ENCODE peak calls at places on chromosomes 11 and 22, in eight cellular contexts. O is GM10248, H is Calu3, C is neural crest cell, K is MM.1S, T is IMR-90, F is ovary, U is natural killer cell. Q is an unnamed sample.

GRCh38 chr11:106087815-106088435 is 10.5 kb downstream of the AASDHPPT start:
- DNase-seq in H (peak), U (peak), T (peak), K (peak), O (no peak), F (peak), C (peak), Q (peak)

GRCh38 chr22:46457502-46458488 is 79.6 kb downstream of the CELSR1 start:
- DNase-seq in C (peak), F (no peak), O (no peak), U (no peak), H (no peak), K (no peak), T (peak), Q (no peak)

GRCh38 chr22:42303304-42304020 is 33.0 kb upstream of the TCF20 start:
- DNase-seq in C (no peak), T (no peak), F (no peak), K (no peak), H (no peak), U (no peak), O (no peak), Q (no peak)

GRCh38 chr11:48055292-48056132 is 75.2 kb downstream of the PTPRJ start:
- DNase-seq in U (peak), T (peak), K (no peak), O (no peak), C (no peak), H (peak), F (no peak), Q (no peak)

GRCh38 chr11:84800755-84801346 is 826.3 kb downstream of the DLG2 start:
- DNase-seq in H (peak), F (no peak), K (no peak), U (no peak), C (no peak), O (no peak), T (peak), Q (no peak)

GRCh38 chr11:67646535-67647336 is 3.8 kb downstream of the ACY3 start:
- DNase-seq in F (no peak), C (no peak), K (peak), U (no peak), T (no peak), H (peak), O (no peak), Q (no peak)

GRCh38 chr11:114163830-114164401 is 104.4 kb downstream of the ZBTB16 start:
- DNase-seq in H (no peak), K (no peak), U (no peak), F (no peak), C (no peak), T (no peak), O (no peak), Q (no peak)

GRCh38 chr22:50243704-50244419 is 961 bp downstream of the TUBGCP6 start:
- DNase-seq in H (no peak), O (no peak), C (no peak), K (no peak), F (peak), T (peak), U (no peak), Q (no peak)

GRCh38 chr11:6353367-6353987 is 33.2 kb upstream of the CAVIN3 start:
- DNase-seq in K (peak), C (peak), U (peak), H (peak), F (peak), T (peak), O (peak), Q (peak)

GRCh38 chr11:110478410-110478809 is 48.7 kb downstream of the FDX1 start:
- DNase-seq in T (no peak), C (peak), U (no peak), F (no peak), O (no peak), K (no peak), H (no peak), Q (no peak)
- TF ChIP-seq CTCF in T (no peak), C (peak), U (no peak), F (no peak), O (no peak), K (no peak), H (no peak), Q (no peak)

DNA sequence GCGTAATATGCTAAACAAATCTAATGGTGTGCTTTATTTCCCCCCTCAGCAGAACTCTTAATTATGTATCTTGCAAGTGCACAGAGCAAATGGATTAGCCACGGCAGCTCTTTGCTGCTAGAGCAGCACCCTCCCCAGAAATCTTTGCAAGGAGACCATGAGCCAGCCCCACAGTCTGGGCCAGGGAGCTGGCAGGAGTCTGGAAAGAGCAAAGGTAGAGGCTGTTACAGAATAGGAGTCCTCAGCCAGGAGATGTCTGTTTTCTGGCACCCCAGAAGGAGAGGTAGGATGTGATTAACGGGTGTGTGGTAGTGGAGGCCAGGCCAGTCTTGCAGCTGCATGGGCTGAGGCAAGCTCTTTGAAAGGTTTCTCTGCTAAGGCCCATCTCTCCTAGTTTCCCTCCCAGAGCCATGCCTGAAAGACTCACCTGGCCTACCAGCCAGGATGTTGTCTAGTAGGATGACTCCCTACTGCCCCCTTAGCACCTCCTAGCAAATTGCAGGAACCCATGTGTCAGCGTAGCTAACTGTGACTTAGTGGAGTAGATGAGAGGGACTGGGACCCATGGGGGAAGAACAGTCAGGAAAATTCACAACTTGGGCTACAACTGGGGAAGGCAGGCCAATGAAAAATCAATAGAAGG is 557.2 kb downstream of the BUD13 start:
- DNase-seq in U (no peak), O (no peak), H (no peak), K (no peak), F (no peak), C (no peak), T (no peak), Q (no peak)
- TF ChIP-seq CTCF in U (no peak), O (no peak), H (no peak), K (peak), F (no peak), C (peak), T (no peak), Q (no peak)

DNA sequence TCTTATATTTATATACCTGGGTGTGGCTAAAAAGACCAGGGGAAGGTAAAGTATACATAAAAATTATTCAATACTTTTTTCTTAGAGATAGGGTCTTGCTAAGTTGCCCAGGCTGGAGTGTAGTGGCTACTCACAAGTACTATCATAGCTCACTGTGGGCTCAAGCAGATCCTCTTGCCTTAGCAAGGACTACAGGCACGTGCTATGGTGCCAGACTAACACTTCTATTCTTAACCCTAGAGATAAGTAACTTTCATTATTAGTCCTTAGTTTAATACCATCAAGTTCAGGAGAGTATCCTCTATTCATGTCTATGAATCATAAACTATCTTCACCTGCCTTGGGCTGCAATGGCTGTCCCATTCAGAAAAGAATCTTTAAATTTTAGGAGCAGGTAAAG is 11.9 kb downstream of the FCHSD2 start:
- DNase-seq in F (no peak), U (no peak), K (no peak), O (no peak), C (no peak), T (no peak), H (no peak), Q (no peak)
- TF ChIP-seq CTCF in F (no peak), U (no peak), K (no peak), O (no peak), C (no peak), T (no peak), H (no peak), Q (no peak)

GRCh38 chr11:125956371-125956770 is 10.5 kb downstream of the VSIG10L2 start:
- DNase-seq in K (no peak), C (no peak), T (peak), H (no peak), O (no peak), U (no peak), F (peak), Q (no peak)
- TF ChIP-seq CTCF in K (no peak), C (no peak), T (no peak), H (no peak), O (no peak), U (no peak), F (no peak), Q (no peak)

GRCh38 chr11:71114124-71114851 is 138.1 kb downstream of the SHANK2 start:
- DNase-seq in T (no peak), U (no peak), H (no peak), C (no peak), F (no peak), K (peak), O (no peak), Q (no peak)
- TF ChIP-seq CTCF in T (no peak), U (no peak), H (no peak), C (no peak), F (no peak), K (no peak), O (no peak), Q (no peak)

GRCh38 chr11:13701506-13701905 is 33.0 kb downstream of the FAR1 start:
- DNase-seq in T (no peak), O (no peak), K (no peak), H (no peak), F (no peak), U (no peak), C (no peak), Q (no peak)
- TF ChIP-seq CTCF in T (no peak), O (no peak), K (no peak), H (no peak), F (no peak), U (no peak), C (no peak), Q (no peak)

DNA sequence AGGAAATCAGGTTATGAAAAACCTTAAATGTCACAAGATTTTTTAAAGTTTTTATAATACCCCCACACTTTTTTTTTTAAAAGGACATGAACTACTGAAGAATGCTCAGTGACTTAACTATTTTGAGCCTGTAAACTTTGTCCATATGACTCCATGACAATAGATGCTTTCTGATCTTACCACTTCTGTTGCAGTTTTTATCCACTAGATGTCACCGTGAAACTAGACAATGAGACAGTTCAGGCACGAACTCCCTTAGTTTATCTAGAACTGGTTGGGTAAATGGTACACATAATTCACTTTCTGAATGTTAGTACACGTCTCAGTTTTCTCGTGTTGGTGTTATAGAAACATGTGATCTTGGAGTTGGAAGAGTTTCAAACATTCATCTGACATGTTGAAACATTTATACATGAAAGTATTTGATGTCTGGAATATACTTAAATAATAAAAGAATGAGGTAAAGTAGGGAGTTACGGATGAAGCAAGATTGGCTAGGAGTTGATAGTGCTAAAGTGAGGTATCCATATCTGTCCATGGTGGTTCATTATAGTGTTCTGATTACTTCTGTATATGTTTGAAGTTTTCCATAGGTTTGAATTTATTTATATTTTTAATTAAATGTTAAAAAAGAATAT is 8.1 kb downstream of the CCDC15 start:
- DNase-seq in T (peak), K (peak), O (peak), U (no peak), H (peak), F (no peak), C (no peak), Q (no peak)
- TF ChIP-seq CTCF in T (peak), K (peak), O (peak), U (peak), H (no peak), F (peak), C (peak), Q (no peak)

DNA sequence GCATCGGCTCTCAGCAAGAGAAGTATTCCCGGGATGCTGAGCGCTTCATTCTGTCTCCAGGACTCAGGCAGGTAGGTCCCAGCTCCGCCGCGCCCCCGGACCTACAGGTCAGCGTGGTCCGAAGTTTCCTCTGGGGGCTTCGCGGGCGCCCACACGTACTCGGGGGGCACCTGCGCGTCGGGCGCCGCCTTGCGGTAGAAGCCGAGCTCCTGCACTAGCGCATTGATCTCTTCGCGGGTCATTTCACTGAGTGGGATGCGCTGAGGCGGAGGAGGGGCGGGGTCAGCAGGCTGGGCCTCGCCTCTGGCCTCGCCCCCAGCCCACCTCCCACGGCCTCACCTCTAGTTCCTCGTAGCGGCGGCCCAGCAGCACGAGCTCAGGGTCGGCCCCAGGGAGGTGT is 2.5 kb downstream of the SELENOM start:
- DNase-seq in C (peak), T (no peak), O (peak), F (no peak), U (no peak), H (no peak), K (no peak), Q (no peak)
- TF ChIP-seq CTCF in C (peak), T (peak), O (peak), F (no peak), U (no peak), H (no peak), K (no peak), Q (no peak)

Q was measured in omental fat pad.